ENCODE peak calls at places on chromosomes 4 and X, in five cellular contexts. T is AG04450, Y is DMS79 treated with DMSO at 0.1 percent for 48 hours, R is COR-L47, A is transverse colon. C is an unnamed sample.

GRCh38 chr4:69894221-69894620 is 34.3 kb upstream of the SULT1E1 start:
- DNase-seq in R (no peak), T (no peak), A (peak), Y (no peak), C (no peak)

GRCh38 chr4:139054791-139055376 is 39.3 kb downstream of the NOCT start:
- DNase-seq in A (no peak), T (no peak), R (no peak), Y (no peak), C (no peak)

GRCh38 chrX:101079736-101080135 is 1.1 kb downstream of the TMEM35A start:
- DNase-seq in Y (no peak), R (no peak), A (no peak), T (no peak), C (no peak)

GRCh38 chrX:15903186-15903681 is 48.6 kb upstream of the AP1S2 start:
- DNase-seq in R (no peak), A (no peak), T (no peak), Y (no peak), C (no peak)

GRCh38 chr4:146915132-146915531 is 30.5 kb downstream of the TTC29 start:
- DNase-seq in T (no peak), R (no peak), A (no peak), Y (no peak), C (no peak)

GRCh38 chr4:11634283-11634682 is 205.6 kb upstream of the HS3ST1 start:
- DNase-seq in A (peak), T (no peak), Y (no peak), R (no peak), C (no peak)

GRCh38 chr4:26235500-26235899 is 85.3 kb upstream of the RBPJ start:
- DNase-seq in Y (no peak), R (peak), A (peak), T (peak), C (no peak)

GRCh38 chr4:96407651-96408342 is 567.9 kb downstream of the PDHA2 start:
- DNase-seq in R (peak), T (no peak), Y (no peak), A (no peak), C (no peak)

GRCh38 chr4:23889368-23889767 is 479 bp downstream of the PPARGC1A start:
- DNase-seq in Y (no peak), T (no peak), A (no peak), R (no peak), C (no peak)

GRCh38 chrX:49162620-49163019 is at the start of gene MAGIX:
- DNase-seq in T (no peak), R (no peak), Y (no peak), A (no peak), C (no peak)

GRCh38 chr4:40587351-40587750 is 42.3 kb downstream of the RBM47 start:
- DNase-seq in Y (no peak), T (no peak), A (no peak), R (no peak), C (no peak)

GRCh38 chr4:176432811-176433540 is 113.2 kb downstream of the SPCS3 start:
- DNase-seq in R (no peak), T (no peak), A (no peak), Y (no peak), C (no peak)

C was measured in CD14-positive monocyte.